ENCODE peak calls at places on chromosome 22, in nine cellular contexts. Q, D, L, S, P, T, J, C and V are unnamed samples.

GRCh38 chr22:40552070-40552469 is 84.4 kb downstream of the MRTFA start:
- DNase-seq in S (no peak), C (no peak), P (peak), Q (no peak), L (no peak), J (no peak), D (no peak), T (no peak), V (no peak)

GRCh38 chr22:35766654-35767580 is 49.2 kb downstream of the APOL5 start:
- DNase-seq in J (no peak), L (no peak), P (no peak), C (no peak), S (no peak), D (no peak), Q (no peak), T (no peak), V (no peak)

GRCh38 chr22:24176630-24177029 is 4.7 kb upstream of the SUSD2 start:
- DNase-seq in L (no peak), P (peak), C (no peak), T (no peak), D (no peak), J (no peak), S (no peak), Q (peak), V (no peak)

GRCh38 chr22:39174498-39175120 is 22.1 kb upstream of the CBX7 start:
- DNase-seq in L (peak), P (peak), S (peak), T (peak), D (peak), C (peak), Q (peak), J (peak), V (peak)

GRCh38 chr22:48629631-48630443 is 1197.8 kb downstream of the BRD1 start:
- DNase-seq in T (no peak), J (no peak), L (no peak), Q (no peak), D (no peak), S (no peak), C (no peak), P (no peak), V (no peak)

GRCh38 chr22:43862074-43862881 is at the start of gene SULT4A1:
- DNase-seq in L (no peak), Q (no peak), D (peak), J (peak), P (no peak), C (peak), T (no peak), S (peak), V (no peak)

GRCh38 chr22:47634342-47634741 is 871.9 kb downstream of the TBC1D22A start:
- DNase-seq in P (no peak), D (no peak), T (no peak), Q (no peak), L (no peak), S (no peak), C (no peak), J (no peak), V (no peak)

GRCh38 chr22:17366329-17366728 is 2.9 kb upstream of the CECR2 start:
- DNase-seq in L (no peak), S (no peak), C (peak), T (no peak), P (no peak), Q (no peak), J (no peak), D (no peak), V (no peak)

GRCh38 chr22:34437140-34437539 is 516.9 kb upstream of the LARGE1 start:
- DNase-seq in J (no peak), S (no peak), T (no peak), L (no peak), Q (no peak), C (no peak), D (no peak), P (no peak), V (no peak)

GRCh38 chr22:47604563-47604962 is 842.1 kb downstream of the TBC1D22A start:
- DNase-seq in C (peak), P (no peak), S (no peak), J (no peak), D (no peak), Q (no peak), L (no peak), T (no peak), V (peak)

GRCh38 chr22:19723990-19724827 is 870 bp downstream of the GP1BB start:
- DNase-seq in C (peak), J (no peak), Q (no peak), S (no peak), P (no peak), L (no peak), T (no peak), D (peak), V (no peak)

GRCh38 chr22:49923445-49923844 is 5.0 kb downstream of the CRELD2 start:
- DNase-seq in L (no peak), T (no peak), S (no peak), Q (no peak), D (no peak), C (no peak), J (no peak), P (no peak), V (no peak)

GRCh38 chr22:44395116-44396005 is 82.6 kb upstream of the SHISAL1 start:
- DNase-seq in J (peak), L (no peak), T (no peak), P (no peak), S (peak), Q (peak), C (peak), D (no peak), V (peak)

GRCh38 chr22:49853981-49854791 is 542 bp downstream of the ZBED4 start:
- DNase-seq in Q (no peak), T (peak), S (peak), D (peak), C (peak), P (peak), L (no peak), J (peak), V (no peak)

GRCh38 chr22:27133951-27134664 is 476.7 kb downstream of the MIAT start:
- DNase-seq in J (no peak), D (peak), L (peak), S (no peak), P (no peak), Q (peak), C (no peak), T (no peak), V (no peak)

GRCh38 chr22:45895436-45896152 is 81.4 kb downstream of the WNT7B start:
- DNase-seq in T (peak), S (no peak), P (no peak), Q (no peak), D (no peak), L (no peak), J (no peak), C (no peak), V (no peak)

GRCh38 chr22:24592144-24592845 is 578 bp downstream of the LRRC75B start:
- DNase-seq in S (no peak), C (peak), L (no peak), P (no peak), J (no peak), T (peak), Q (no peak), D (no peak), V (no peak)

GRCh38 chr22:37638351-37639069 is 959 bp upstream of the SH3BP1 start:
- DNase-seq in L (no peak), Q (no peak), C (peak), P (no peak), T (no peak), D (no peak), S (peak), J (no peak), V (no peak)

DNA sequence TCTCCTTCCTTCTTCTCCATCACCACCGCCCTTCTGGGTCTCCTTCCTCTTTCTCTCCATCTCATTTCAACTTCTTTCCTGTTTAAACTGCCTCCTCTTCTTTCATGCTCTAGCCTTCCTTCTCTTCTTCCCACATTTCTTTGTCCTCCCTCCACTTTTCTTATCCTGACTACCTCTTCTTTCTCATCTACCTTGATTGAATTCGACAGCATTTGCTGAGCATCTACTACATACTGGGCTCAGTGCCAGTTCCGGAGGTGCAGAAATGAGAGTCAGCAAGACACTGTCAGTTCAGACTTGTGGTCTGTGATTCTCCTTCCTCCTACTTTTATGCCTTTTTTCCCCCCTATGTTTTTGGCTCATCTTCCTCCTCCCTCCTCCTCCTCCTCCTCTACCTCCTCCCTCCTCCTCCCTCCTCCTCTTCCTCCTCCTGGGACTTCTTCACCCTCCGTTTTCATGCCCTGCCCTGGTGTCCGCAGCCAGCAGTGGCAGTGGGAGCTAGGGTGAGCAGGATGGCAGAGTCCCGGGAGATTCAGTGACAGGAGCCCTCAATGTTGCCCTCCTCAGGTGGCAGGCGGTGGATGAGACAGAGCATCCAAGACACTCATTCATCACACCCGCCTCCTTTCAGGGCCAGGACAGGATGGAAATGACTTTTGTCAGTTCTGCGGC is 146.0 kb upstream of the SEZ6L start:
- DNase-seq in D (no peak), L (no peak), P (no peak), T (no peak), S (no peak), Q (no peak), C (peak), J (no peak), V (no peak)
- TF ChIP-seq CTCF in D (no peak), L (no peak), P (no peak), T (no peak), S (no peak), Q (no peak), C (peak), J (no peak), V (no peak)

GRCh38 chr22:31637375-31637937 is 24.6 kb downstream of the PISD start:
- DNase-seq in C (peak), L (no peak), D (no peak), S (peak), Q (no peak), T (no peak), J (no peak), P (no peak), V (no peak)
- TF ChIP-seq CTCF in C (peak), L (no peak), D (no peak), S (peak), Q (no peak), T (no peak), J (no peak), P (no peak), V (peak)

DNA sequence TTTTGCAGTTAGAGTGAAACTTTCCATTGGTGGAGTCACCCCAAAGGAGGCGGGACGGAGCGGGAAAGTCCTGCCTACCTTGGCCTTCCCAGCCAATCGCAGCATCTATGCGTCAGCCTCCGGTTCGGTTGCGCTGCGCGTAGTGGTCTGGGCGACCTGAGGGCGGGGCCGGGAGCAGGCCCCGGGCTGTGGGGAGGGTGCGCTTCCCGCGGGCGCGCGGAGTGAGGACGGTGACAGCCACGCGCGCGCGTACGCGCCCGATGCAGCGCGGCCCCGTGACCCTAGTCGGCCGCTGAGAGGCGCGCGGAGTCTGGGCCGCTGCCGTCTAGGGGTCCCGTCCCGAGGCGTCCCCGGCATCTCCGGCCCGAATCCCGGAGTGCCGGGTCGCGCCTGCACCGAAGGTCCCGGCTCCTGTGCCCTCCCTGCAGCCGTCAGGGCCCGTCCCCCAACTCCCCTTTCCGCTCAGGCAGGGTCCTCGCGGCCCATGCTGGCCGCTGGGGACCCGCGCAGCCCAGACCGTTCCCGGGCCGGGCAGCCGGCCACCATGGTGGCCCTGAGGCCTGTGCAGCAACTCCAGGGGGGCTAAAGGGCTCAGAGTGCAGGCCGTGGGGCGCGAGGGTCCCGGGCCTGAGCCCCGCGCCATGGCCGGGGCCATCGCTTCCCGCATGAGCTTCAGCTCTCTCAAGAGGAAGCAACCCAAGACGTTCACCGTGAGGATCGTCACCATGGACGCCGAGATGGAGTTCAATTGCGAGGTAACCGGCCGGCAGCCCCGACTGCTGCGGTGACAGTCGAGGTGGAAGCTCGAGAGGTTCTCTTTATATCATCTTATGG is at the start of gene NF2:
- DNase-seq in L (peak), S (peak), J (peak), T (peak), D (peak), C (peak), P (peak), Q (peak), V (peak)
- TF ChIP-seq CTCF in L (no peak), S (no peak), J (no peak), T (no peak), D (no peak), C (no peak), P (no peak), Q (peak), V (no peak)

DNA sequence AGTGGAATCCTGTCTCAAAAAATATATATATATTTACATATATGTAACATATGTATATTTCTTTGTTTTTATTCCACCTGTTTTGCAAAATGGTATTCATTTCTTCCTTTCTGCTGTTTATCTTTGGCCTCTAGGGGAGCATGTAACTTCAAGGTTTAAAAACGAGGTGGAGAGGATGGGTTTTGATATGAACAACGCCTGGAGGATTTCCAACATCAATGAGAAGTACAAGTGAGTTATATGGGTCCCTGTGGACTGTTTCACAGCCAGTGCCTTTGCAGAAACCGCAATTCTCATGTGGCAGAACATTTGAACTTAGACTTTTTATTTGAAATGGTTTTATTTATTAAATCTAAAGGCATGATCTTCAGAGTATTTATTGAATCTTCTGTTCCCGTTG is 81.6 kb upstream of the HORMAD2 start:
- DNase-seq in P (no peak), D (no peak), J (no peak), T (no peak), L (no peak), S (no peak), Q (no peak), C (no peak), V (no peak)
- TF ChIP-seq CTCF in P (no peak), D (no peak), J (no peak), T (no peak), L (no peak), S (no peak), Q (no peak), C (peak), V (peak)